ENCODE peak calls at places on chromosomes 4 and X, in five cellular contexts. R is stimulated activated naive CD4-positive, alpha-beta T cell; V is activated T-cell treated with anti-CD3 and anti-CD28 coated beads, Interleukin-2, amount 50 U/mL, for 72 hours; B is Peyer's patch; L is activated CD4-positive, alpha-beta T cell treated with anti-CD3 and anti-CD28 coated beads, Interleukin-2, amount 10 ng/mL, durations not matched to agents 7 days and 5 days. H is an unnamed sample.

GRCh38 chr4:8268901-8269534 is 536 bp upstream of the HTRA3 start:
- DNase-seq in R (no peak), B (no peak), V (no peak), L (no peak), H (no peak)

GRCh38 chrX:104370089-104370488 is 115.4 kb upstream of the ESX1 start:
- DNase-seq in L (no peak), R (no peak), V (no peak), B (no peak), H (no peak)

GRCh38 chrX:134247492-134247891 is 10.5 kb downstream of the CCDC160 start:
- DNase-seq in L (no peak), B (no peak), V (no peak), R (no peak), H (no peak)

GRCh38 chrX:154749856-154750255 is 1.0 kb downstream of the GAB3 start:
- DNase-seq in R (no peak), V (no peak), L (no peak), B (no peak), H (no peak)

GRCh38 chrX:57286507-57287251 is at the start of gene FAAH2:
- DNase-seq in B (peak), V (peak), R (peak), L (peak), H (peak)

GRCh38 chr4:17038510-17039176 is 140.2 kb upstream of the LDB2 start:
- DNase-seq in V (no peak), L (no peak), R (no peak), B (no peak), H (no peak)

GRCh38 chr4:23614284-23614892 is 275.5 kb downstream of the PPARGC1A start:
- DNase-seq in L (no peak), R (no peak), V (no peak), B (no peak), H (peak)

GRCh38 chrX:8867454-8867853 is 66.3 kb upstream of the FAM9A start:
- DNase-seq in B (no peak), V (no peak), L (no peak), R (no peak), H (no peak)

GRCh38 chrX:12269484-12269883 is 131.2 kb downstream of the FRMPD4 start:
- DNase-seq in L (no peak), B (no peak), R (no peak), V (no peak), H (no peak)

GRCh38 chrX:131741103-131741581 is 197.3 kb downstream of the OR13H1 start:
- DNase-seq in B (peak), R (no peak), V (peak), L (no peak), H (no peak)

GRCh38 chr4:152310223-152310622 is 225.7 kb downstream of the FBXW7 start:
- DNase-seq in R (no peak), L (no peak), V (no peak), B (no peak), H (no peak)

GRCh38 chr4:52408471-52408870 is 250.6 kb downstream of the USP46 start:
- DNase-seq in L (no peak), R (no peak), V (no peak), B (no peak), H (no peak)

GRCh38 chr4:40413396-40413795 is 78.3 kb downstream of the CHRNA9 start:
- DNase-seq in B (no peak), R (no peak), V (no peak), L (no peak), H (no peak)

GRCh38 chrX:53433651-53434639 is at the start of gene HSD17B10:
- DNase-seq in V (peak), L (peak), B (peak), R (peak), H (peak)

GRCh38 chr4:2937146-2937857 is 25.9 kb downstream of the NOP14 start:
- DNase-seq in R (no peak), V (no peak), B (no peak), L (no peak), H (no peak)

GRCh38 chrX:10467793-10468192 is 152.6 kb downstream of the MID1 start:
- DNase-seq in L (no peak), B (no peak), V (no peak), R (no peak), H (no peak)

GRCh38 chr4:86846921-86847320 is 2.3 kb downstream of the SLC10A6 start:
- DNase-seq in L (no peak), V (no peak), B (no peak), R (no peak), H (no peak)

GRCh38 chr4:107989162-107989536 is 540 bp upstream of the HADH start:
- DNase-seq in L (no peak), B (no peak), V (no peak), R (no peak), H (no peak)

GRCh38 chr4:87046111-87046510 is 111.3 kb downstream of the AFF1 start:
- DNase-seq in L (no peak), R (no peak), B (no peak), V (no peak), H (no peak)

GRCh38 chr4:41991916-41992767 is 1.8 kb downstream of the SLC30A9 start:
- DNase-seq in B (no peak), R (no peak), V (no peak), L (no peak), H (no peak)

GRCh38 chrX:155888139-155888538 is 7.0 kb downstream of the VAMP7 start:
- DNase-seq in R (no peak), B (no peak), V (no peak), L (no peak), H (no peak)

GRCh38 chr4:53653484-53654053 is 62.3 kb upstream of the LNX1 start:
- DNase-seq in L (no peak), R (no peak), B (no peak), V (no peak), H (no peak)

GRCh38 chrX:21770631-21771321 is 12.9 kb upstream of the SMPX start:
- DNase-seq in B (no peak), V (no peak), L (no peak), R (no peak), H (no peak)